ENCODE peak calls at places on chromosome 1, in eight cellular contexts. A is HT1080; K is G401; M is heart left ventricle; B is GDM1; O is activated CD4-positive, alpha-beta T cell treated with anti-CD3 and anti-CD28 coated beads, Interleukin-2, amount 50 U/mL, for 24 hours; T is astrocyte of the hippocampus; G is stimulated activated CD4-positive, alpha-beta T cell treated with anti-CD3 and anti-CD28 coated beads, Interleukin-4, amount 100 ng/mL, for 48 hours. I is an unnamed sample.

GRCh38 chr1:243529512-243529911 is 273.7 kb downstream of the SDCCAG8 start:
- DNase-seq in O (no peak), A (no peak), T (no peak), G (no peak), B (no peak), K (no peak), M (no peak), I (no peak)

GRCh38 chr1:18091660-18092446 is 15.7 kb upstream of the IGSF21 start:
- DNase-seq in G (no peak), T (peak; percentile 78), B (no peak), O (no peak), M (no peak), A (peak; percentile 68), K (no peak), I (no peak)

GRCh38 chr1:242784807-242785206 is 260.3 kb upstream of the PLD5 start:
- DNase-seq in T (peak; percentile 80), O (no peak), M (no peak), K (peak; percentile 62), G (no peak), A (peak; percentile 58), B (no peak), I (no peak)

GRCh38 chr1:3213730-3214129 is 144.7 kb downstream of the PRDM16 start:
- DNase-seq in O (no peak), G (no peak), B (no peak), M (no peak), T (peak; percentile 52), K (no peak), A (no peak), I (no peak)

GRCh38 chr1:64663654-64664053 is 81.2 kb upstream of the RAVER2 start:
- DNase-seq in M (no peak), B (no peak), T (peak; percentile 52), O (no peak), G (no peak), A (peak; percentile 9), K (no peak), I (peak; percentile 37)

GRCh38 chr1:47031059-47031458 is 7.6 kb downstream of the CYP4X1 start:
- DNase-seq in G (no peak), K (no peak), M (no peak), A (peak; percentile 62), B (no peak), T (peak; percentile 76), O (no peak), I (no peak)

GRCh38 chr1:33725037-33725436 is 138.8 kb upstream of the HMGB4 start:
- DNase-seq in M (no peak), T (no peak), O (no peak), K (no peak), G (no peak), A (no peak), B (no peak), I (no peak)

GRCh38 chr1:50665413-50665812 is 242.2 kb upstream of the DMRTA2 start:
- DNase-seq in A (no peak), T (no peak), G (no peak), B (no peak), M (no peak), O (no peak), K (no peak), I (no peak)

GRCh38 chr1:79497193-79497773 is 490.8 kb upstream of the ADGRL4 start:
- DNase-seq in M (no peak), K (no peak), T (peak; percentile 49), A (peak; percentile 37), B (no peak), G (no peak), O (no peak), I (peak; percentile 8)

GRCh38 chr1:204259782-204260181 is 46.0 kb upstream of the GOLT1A start:
- DNase-seq in K (no peak), G (no peak), B (no peak), T (no peak), M (no peak), O (no peak), A (no peak), I (no peak)

GRCh38 chr1:38941527-38942019 is at the start of gene RHBDL2:
- DNase-seq in K (peak; percentile 64), A (peak; percentile 70), G (no peak), B (no peak), M (peak; percentile 62), T (peak; percentile 76), O (no peak), I (peak; percentile 86)